ENCODE peak calls at places on chromosomes 2 and 18, in five cellular contexts. K is neural crest cell; Q is CD4-positive, alpha-beta T cell; E is RWPE2; J is OCI-LY7. L is an unnamed sample.
A peak's percentile ranks its signal among the peaks of the same experiment; 100 is the strongest.

GRCh38 chr2:237561221-237561620 is 5.2 kb upstream of the PRLH start:
- DNase-seq in K (no peak), Q (no peak), E (no peak), J (no peak), L (peak; percentile 87)

GRCh38 chr2:238285653-238286082 is 2.7 kb downstream of the PER2 start:
- DNase-seq in K (peak; percentile 28), Q (no peak), E (peak; percentile 90), J (no peak), L (no peak)

GRCh38 chr18:53534203-53534602 is 690.3 kb downstream of the MBD2 start:
- DNase-seq in K (no peak), Q (no peak), E (no peak), J (no peak), L (no peak)

GRCh38 chr2:234457421-234457820 is 39.5 kb downstream of the ARL4C start:
- DNase-seq in K (no peak), Q (no peak), E (no peak), J (no peak), L (no peak)

GRCh38 chr2:241561811-241562210 is 3.3 kb downstream of the BOK start:
- DNase-seq in K (no peak), Q (no peak), E (no peak), J (no peak), L (peak; percentile 95)

GRCh38 chr2:132466428-132467028 is 49.9 kb downstream of the GPR39 start:
- DNase-seq in K (no peak), Q (no peak), E (no peak), J (no peak), L (no peak)

GRCh38 chr2:152648336-152648735 is 68.9 kb downstream of the PRPF40A start:
- DNase-seq in K (no peak), Q (no peak), E (no peak), J (no peak), L (no peak)

GRCh38 chr2:146874260-146874658 is 970.6 kb upstream of the ACVR2A start:
- DNase-seq in K (no peak), Q (no peak), E (peak; percentile 80), J (no peak), L (no peak)

GRCh38 chr2:151967829-151968722 is 130.8 kb downstream of the CACNB4 start:
- DNase-seq in K (no peak), Q (no peak), E (no peak), J (no peak), L (no peak)

GRCh38 chr2:76427447-76427846 is 716.7 kb upstream of the GCFC2 start:
- DNase-seq in K (no peak), Q (no peak), E (no peak), J (no peak), L (no peak)

GRCh38 chr2:23499419-23499818 is 114.4 kb downstream of the KLHL29 start:
- DNase-seq in K (no peak), Q (no peak), E (no peak), J (no peak), L (no peak)
- TF ChIP-seq CTCF in K (no peak), Q (no peak), E (no peak), J (no peak), L (no peak)

GRCh38 chr18:6039055-6039454 is 143.7 kb upstream of the TMEM200C start:
- DNase-seq in K (no peak), Q (no peak), E (no peak), J (no peak), L (no peak)

GRCh38 chr18:6044319-6044718 is 149.0 kb upstream of the TMEM200C start:
- DNase-seq in K (no peak), Q (no peak), E (no peak), J (no peak), L (no peak)

GRCh38 chr18:6044773-6045172 is 149.5 kb upstream of the TMEM200C start:
- DNase-seq in K (no peak), Q (no peak), E (no peak), J (no peak), L (no peak)
- TF ChIP-seq CTCF in K (no peak), Q (no peak), E (no peak), J (peak; percentile 27), L (no peak)

GRCh38 chr2:170523506-170523905 is 191.6 kb upstream of the SP5 start:
- DNase-seq in K (no peak), Q (no peak), E (no peak), J (no peak), L (no peak)
- TF ChIP-seq CTCF in K (no peak), Q (no peak), E (no peak), J (peak; percentile 32), L (peak; percentile 26)

DNA sequence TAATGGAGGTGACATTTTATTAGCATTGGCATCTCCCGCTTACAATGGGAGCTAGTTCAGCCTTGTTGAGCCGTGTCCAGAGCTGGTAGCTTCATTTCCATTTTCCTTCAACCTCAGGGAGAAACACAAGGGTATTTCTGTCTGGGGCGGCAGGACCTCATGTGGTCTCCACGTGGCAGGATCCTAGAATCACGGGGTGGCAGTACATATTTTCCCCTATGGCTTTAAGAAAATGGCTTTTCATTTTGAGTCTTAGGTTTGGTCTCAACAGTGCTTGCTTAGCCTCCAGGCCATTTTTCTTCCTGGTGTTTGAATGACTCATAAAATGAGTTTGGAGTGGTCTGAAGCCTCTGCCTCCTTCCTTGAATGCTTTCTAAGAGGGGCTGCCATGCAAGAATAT is 20.3 kb downstream of the CABLES1 start:
- DNase-seq in K (no peak), Q (no peak), E (no peak), J (no peak), L (no peak)
- TF ChIP-seq CTCF in K (no peak), Q (no peak), E (no peak), J (no peak), L (no peak)

DNA sequence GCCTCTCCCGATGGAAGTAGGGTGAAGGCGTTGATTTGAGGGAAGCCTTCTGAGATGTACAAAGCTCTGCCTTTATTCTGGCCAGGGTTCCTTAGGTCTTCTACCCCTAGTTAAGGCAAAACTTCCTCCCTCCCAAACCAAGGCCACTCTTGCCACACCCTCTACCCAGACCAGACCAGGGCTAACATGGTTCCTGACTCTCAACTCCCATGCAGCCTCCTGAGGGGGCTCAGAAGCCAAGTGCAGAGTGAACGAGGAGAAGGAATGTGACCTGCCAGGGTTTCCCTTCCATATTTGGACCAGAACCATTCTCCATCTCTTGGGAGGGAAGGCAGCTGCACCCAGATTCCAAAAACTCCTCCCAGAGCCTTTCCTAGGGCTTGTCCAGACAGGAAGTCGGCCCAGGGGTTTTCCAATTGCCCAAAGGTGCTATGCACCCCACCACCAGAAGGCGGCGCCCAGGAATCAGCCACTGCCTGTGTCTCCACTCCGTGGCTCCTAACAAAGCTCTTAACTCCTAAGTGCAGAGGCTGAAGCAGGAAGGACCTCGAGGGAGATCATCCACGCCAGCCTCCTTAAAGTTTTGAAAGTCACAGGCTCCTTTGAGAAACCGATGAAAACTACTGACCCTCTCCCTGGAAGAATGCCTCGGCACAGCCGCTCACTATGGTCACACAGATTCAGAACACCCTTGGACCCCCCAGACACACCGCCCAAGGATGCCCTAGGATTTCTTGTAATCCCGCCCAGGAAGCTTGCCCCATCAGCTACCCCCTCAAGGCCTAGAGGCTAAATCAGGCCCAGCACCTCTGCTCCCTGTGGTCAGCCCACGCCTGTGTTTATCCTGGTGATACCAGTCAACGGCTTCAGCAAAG is 157.8 kb downstream of the SMAD2 start:
- DNase-seq in K (peak; percentile 43), Q (peak; percentile 46), E (no peak), J (peak; percentile 35), L (no peak)
- TF ChIP-seq CTCF in K (peak; percentile 67), Q (peak; percentile 91), E (peak; percentile 66), J (peak; percentile 79), L (peak; percentile 80)